ENCODE peak calls at places on chromosomes 12 and 14, in five cellular contexts. One of them, this sample, is unnamed.

GRCh38 chr14:54815531-54815930 is 87.1 kb downstream of the GCH1 start:
- DNase-seq in psoas muscle: no peak
- DNase-seq in sciatic nerve: no peak
- DNase-seq in MM.1S: no peak
- DNase-seq in mucosa of gallbladder: no peak
- DNase-seq in this sample: no peak

GRCh38 chr12:106764738-106765137 is 9.7 kb upstream of the RIC8B start:
- DNase-seq in sciatic nerve: no peak
- DNase-seq in MM.1S: no peak
- DNase-seq in psoas muscle: no peak
- DNase-seq in mucosa of gallbladder: no peak
- DNase-seq in this sample: no peak

GRCh38 chr12:39319180-39319579 is 123.7 kb downstream of the KIF21A start:
- DNase-seq in sciatic nerve: no peak
- DNase-seq in psoas muscle: no peak
- DNase-seq in MM.1S: no peak
- DNase-seq in mucosa of gallbladder: no peak
- DNase-seq in this sample: no peak

GRCh38 chr12:124640096-124640495 is 72.7 kb upstream of the NCOR2 start:
- DNase-seq in psoas muscle: no peak
- DNase-seq in mucosa of gallbladder: no peak
- DNase-seq in sciatic nerve: no peak
- DNase-seq in MM.1S: no peak
- DNase-seq in this sample: no peak

GRCh38 chr12:55637467-55637866 is 775 bp downstream of the OR10P1 start:
- DNase-seq in MM.1S: no peak
- DNase-seq in mucosa of gallbladder: no peak
- DNase-seq in sciatic nerve: no peak
- DNase-seq in psoas muscle: no peak
- DNase-seq in this sample: no peak

GRCh38 chr12:91825999-91826398 is 319.6 kb downstream of the BTG1 start:
- DNase-seq in psoas muscle: no peak
- DNase-seq in sciatic nerve: no peak
- DNase-seq in mucosa of gallbladder: no peak
- DNase-seq in MM.1S: no peak
- DNase-seq in this sample: no peak

GRCh38 chr12:88371416-88372183 is 208.7 kb downstream of the KITLG start:
- DNase-seq in MM.1S: no peak
- DNase-seq in psoas muscle: peak
- DNase-seq in sciatic nerve: no peak
- DNase-seq in mucosa of gallbladder: no peak
- DNase-seq in this sample: no peak

GRCh38 chr12:65908147-65908546 is 83.9 kb downstream of the HMGA2 start:
- DNase-seq in MM.1S: no peak
- DNase-seq in sciatic nerve: no peak
- DNase-seq in psoas muscle: no peak
- DNase-seq in mucosa of gallbladder: no peak
- DNase-seq in this sample: no peak

GRCh38 chr12:69431604-69432222 is 38.5 kb upstream of the FRS2 start:
- DNase-seq in sciatic nerve: no peak
- DNase-seq in psoas muscle: no peak
- DNase-seq in mucosa of gallbladder: no peak
- DNase-seq in MM.1S: no peak
- DNase-seq in this sample: no peak

GRCh38 chr14:100239200-100239839 is 376 bp downstream of the YY1 start:
- DNase-seq in sciatic nerve: peak
- DNase-seq in MM.1S: no peak
- DNase-seq in mucosa of gallbladder: peak
- DNase-seq in psoas muscle: peak
- DNase-seq in this sample: peak

GRCh38 chr12:51687142-51687935 is 96.3 kb downstream of the SCN8A start:
- DNase-seq in sciatic nerve: no peak
- DNase-seq in mucosa of gallbladder: no peak
- DNase-seq in MM.1S: no peak
- DNase-seq in psoas muscle: no peak
- DNase-seq in this sample: no peak

GRCh38 chr14:71856199-71856919 is 75.9 kb upstream of the RGS6 start:
- DNase-seq in MM.1S: peak
- DNase-seq in psoas muscle: no peak
- DNase-seq in sciatic nerve: no peak
- DNase-seq in mucosa of gallbladder: no peak
- DNase-seq in this sample: no peak

GRCh38 chr14:52596861-52597260 is 44.2 kb downstream of the GPR137C start:
- DNase-seq in mucosa of gallbladder: no peak
- DNase-seq in psoas muscle: no peak
- DNase-seq in MM.1S: no peak
- DNase-seq in sciatic nerve: no peak
- DNase-seq in this sample: no peak

GRCh38 chr12:66514581-66514980 is 164.3 kb downstream of the GRIP1 start:
- DNase-seq in psoas muscle: no peak
- DNase-seq in mucosa of gallbladder: no peak
- DNase-seq in sciatic nerve: no peak
- DNase-seq in MM.1S: no peak
- DNase-seq in this sample: no peak

GRCh38 chr12:76863005-76863670 is 15.7 kb downstream of the CSRP2 start:
- DNase-seq in MM.1S: no peak
- DNase-seq in psoas muscle: no peak
- DNase-seq in sciatic nerve: no peak
- DNase-seq in mucosa of gallbladder: no peak
- DNase-seq in this sample: no peak

GRCh38 chr12:8692573-8692972 is 5.2 kb upstream of the RIMKLB start:
- DNase-seq in sciatic nerve: peak
- DNase-seq in mucosa of gallbladder: peak
- DNase-seq in MM.1S: no peak
- DNase-seq in psoas muscle: no peak
- DNase-seq in this sample: no peak

GRCh38 chr14:90490727-90491050 is 93.9 kb downstream of the CALM1 start:
- DNase-seq in mucosa of gallbladder: no peak
- DNase-seq in sciatic nerve: no peak
- DNase-seq in psoas muscle: no peak
- DNase-seq in MM.1S: no peak
- DNase-seq in this sample: no peak

GRCh38 chr14:85252011-85252410 is 277.9 kb upstream of the FLRT2 start:
- DNase-seq in psoas muscle: no peak
- DNase-seq in MM.1S: no peak
- DNase-seq in sciatic nerve: no peak
- DNase-seq in mucosa of gallbladder: peak
- DNase-seq in this sample: no peak

GRCh38 chr14:80946187-80946586 is 4.6 kb upstream of the CEP128 start:
- DNase-seq in mucosa of gallbladder: no peak
- DNase-seq in psoas muscle: no peak
- DNase-seq in sciatic nerve: no peak
- DNase-seq in MM.1S: no peak
- DNase-seq in this sample: no peak

GRCh38 chr12:127560041-127560478 is 706.9 kb upstream of the TMEM132C start:
- DNase-seq in psoas muscle: no peak
- DNase-seq in MM.1S: no peak
- DNase-seq in mucosa of gallbladder: no peak
- DNase-seq in sciatic nerve: no peak
- DNase-seq in this sample: no peak

GRCh38 chr12:94208433-94208921 is 60.1 kb downstream of the PLXNC1 start:
- DNase-seq in psoas muscle: no peak
- DNase-seq in mucosa of gallbladder: no peak
- DNase-seq in sciatic nerve: no peak
- DNase-seq in MM.1S: peak
- DNase-seq in this sample: no peak

GRCh38 chr14:21145437-21145836 is 10.4 kb downstream of the OR5AU1 start:
- DNase-seq in sciatic nerve: no peak
- DNase-seq in psoas muscle: no peak
- DNase-seq in mucosa of gallbladder: no peak
- DNase-seq in MM.1S: no peak
- DNase-seq in this sample: no peak

GRCh38 chr12:28121433-28121832 is 68.8 kb upstream of the CCDC91 start:
- DNase-seq in sciatic nerve: no peak
- DNase-seq in mucosa of gallbladder: no peak
- DNase-seq in MM.1S: no peak
- DNase-seq in psoas muscle: no peak
- DNase-seq in this sample: no peak

GRCh38 chr12:25427328-25428249 is 125.5 kb downstream of the LMNTD1 start:
- DNase-seq in MM.1S: no peak
- DNase-seq in psoas muscle: no peak
- DNase-seq in mucosa of gallbladder: no peak
- DNase-seq in sciatic nerve: no peak
- DNase-seq in this sample: no peak

GRCh38 chr12:91194500-91194899 is 11.9 kb upstream of the DCN start:
- DNase-seq in psoas muscle: no peak
- DNase-seq in sciatic nerve: no peak
- DNase-seq in mucosa of gallbladder: no peak
- DNase-seq in MM.1S: no peak
- DNase-seq in this sample: no peak

GRCh38 chr12:52846356-52846970 is 2.3 kb downstream of the KRT78 start:
- DNase-seq in mucosa of gallbladder: no peak
- DNase-seq in sciatic nerve: no peak
- DNase-seq in psoas muscle: no peak
- DNase-seq in MM.1S: no peak
- DNase-seq in this sample: no peak

GRCh38 chr12:86727151-86727550 is 471.0 kb upstream of the MGAT4C start:
- DNase-seq in psoas muscle: no peak
- DNase-seq in MM.1S: no peak
- DNase-seq in sciatic nerve: no peak
- DNase-seq in mucosa of gallbladder: no peak
- DNase-seq in this sample: no peak

GRCh38 chr12:80821513-80822000 is 104.8 kb downstream of the MYF5 start:
- DNase-seq in psoas muscle: no peak
- DNase-seq in mucosa of gallbladder: no peak
- DNase-seq in MM.1S: no peak
- DNase-seq in sciatic nerve: no peak
- DNase-seq in this sample: peak

This sample was measured in heart left ventricle.